ENCODE peak calls at places on chromosomes 12 and 14, in four cellular contexts. One of them, this sample, is unnamed.

GRCh38 chr14:98198385-98198784 is 1073.6 kb downstream of the BCL11B start:
- DNase-seq in body of pancreas: peak; percentile 19
- DNase-seq in upper lobe of right lung: no peak
- DNase-seq in neural progenitor cell: no peak
- DNase-seq in this sample: peak; percentile 34

GRCh38 chr12:110543252-110543959 is 39.7 kb downstream of the PPTC7 start:
- DNase-seq in body of pancreas: peak; percentile 94
- DNase-seq in upper lobe of right lung: peak; percentile 83
- DNase-seq in neural progenitor cell: no peak
- DNase-seq in this sample: no peak

GRCh38 chr14:61076531-61076930 is 95.5 kb downstream of the SLC38A6 start:
- DNase-seq in body of pancreas: no peak
- DNase-seq in neural progenitor cell: no peak
- DNase-seq in upper lobe of right lung: no peak
- DNase-seq in this sample: no peak

GRCh38 chr12:68070957-68071356 is 81.7 kb downstream of the IFNG-AS1 start:
- DNase-seq in upper lobe of right lung: no peak
- DNase-seq in neural progenitor cell: no peak
- DNase-seq in body of pancreas: no peak
- DNase-seq in this sample: no peak

GRCh38 chr14:103696466-103697071 is 18.7 kb downstream of the XRCC3 start:
- DNase-seq in upper lobe of right lung: peak; percentile 51
- DNase-seq in neural progenitor cell: no peak
- DNase-seq in body of pancreas: no peak
- DNase-seq in this sample: no peak

GRCh38 chr14:34582117-34582680 is 42.7 kb upstream of the EAPP start:
- DNase-seq in neural progenitor cell: no peak
- DNase-seq in body of pancreas: no peak
- DNase-seq in upper lobe of right lung: peak; percentile 30
- DNase-seq in this sample: no peak

GRCh38 chr14:20692111-20692751 is 3.7 kb downstream of the ANG start:
- DNase-seq in body of pancreas: no peak
- DNase-seq in upper lobe of right lung: no peak
- DNase-seq in neural progenitor cell: no peak
- DNase-seq in this sample: no peak

GRCh38 chr12:38124247-38125012 is 192.1 kb upstream of the ALG10B start:
- DNase-seq in body of pancreas: peak; percentile 69
- DNase-seq in neural progenitor cell: no peak
- DNase-seq in upper lobe of right lung: no peak
- DNase-seq in this sample: no peak

GRCh38 chr12:132453361-132454133 is 36.4 kb upstream of the FBRSL1 start:
- DNase-seq in upper lobe of right lung: no peak
- DNase-seq in body of pancreas: no peak
- DNase-seq in neural progenitor cell: peak; percentile 47
- DNase-seq in this sample: no peak

GRCh38 chr12:79016181-79016580 is 151.6 kb downstream of the SYT1 start:
- DNase-seq in body of pancreas: no peak
- DNase-seq in neural progenitor cell: no peak
- DNase-seq in upper lobe of right lung: no peak
- DNase-seq in this sample: no peak

GRCh38 chr12:65655074-65655493 is 169.2 kb upstream of the HMGA2 start:
- DNase-seq in neural progenitor cell: no peak
- DNase-seq in upper lobe of right lung: no peak
- DNase-seq in body of pancreas: no peak
- DNase-seq in this sample: no peak

GRCh38 chr12:71780207-71780822 is 25.7 kb downstream of the RAB21 start:
- DNase-seq in body of pancreas: peak; percentile 60
- DNase-seq in upper lobe of right lung: no peak
- DNase-seq in neural progenitor cell: peak; percentile 40
- DNase-seq in this sample: no peak

GRCh38 chr12:103350116-103350515 is 145.7 kb downstream of the C12orf42 start:
- DNase-seq in neural progenitor cell: no peak
- DNase-seq in body of pancreas: no peak
- DNase-seq in upper lobe of right lung: no peak
- DNase-seq in this sample: no peak

GRCh38 chr12:113900711-113901110 is 65.4 kb downstream of the RBM19 start:
- DNase-seq in body of pancreas: no peak
- DNase-seq in upper lobe of right lung: no peak
- DNase-seq in neural progenitor cell: no peak
- DNase-seq in this sample: no peak

GRCh38 chr12:115257791-115258190 is 573.8 kb upstream of the TBX3 start:
- DNase-seq in upper lobe of right lung: no peak
- DNase-seq in body of pancreas: no peak
- DNase-seq in neural progenitor cell: no peak
- DNase-seq in this sample: no peak

GRCh38 chr14:67575684-67576083 is 24.4 kb downstream of the PIGH start:
- DNase-seq in upper lobe of right lung: peak; percentile 64
- DNase-seq in neural progenitor cell: no peak
- DNase-seq in body of pancreas: no peak
- DNase-seq in this sample: no peak

GRCh38 chr14:44962573-44963528 is 861 bp downstream of the TOGARAM1 start:
- DNase-seq in neural progenitor cell: peak; percentile 66
- DNase-seq in upper lobe of right lung: peak; percentile 74
- DNase-seq in body of pancreas: peak; percentile 59
- DNase-seq in this sample: no peak

GRCh38 chr12:52730793-52731192 is 27.5 kb upstream of the KRT77 start:
- DNase-seq in upper lobe of right lung: no peak
- DNase-seq in body of pancreas: no peak
- DNase-seq in neural progenitor cell: no peak
- DNase-seq in this sample: no peak

GRCh38 chr12:65123435-65124063 is 2.4 kb upstream of the WIF1 start:
- DNase-seq in body of pancreas: no peak
- DNase-seq in neural progenitor cell: peak; percentile 69
- DNase-seq in upper lobe of right lung: no peak
- DNase-seq in this sample: no peak

GRCh38 chr14:37711499-37712475 is 116.4 kb downstream of the TTC6 start:
- DNase-seq in neural progenitor cell: no peak
- DNase-seq in upper lobe of right lung: no peak
- DNase-seq in body of pancreas: no peak
- DNase-seq in this sample: no peak

GRCh38 chr14:37707716-37708115 is 112.3 kb downstream of the TTC6 start:
- DNase-seq in upper lobe of right lung: no peak
- DNase-seq in neural progenitor cell: no peak
- DNase-seq in body of pancreas: no peak
- DNase-seq in this sample: no peak

GRCh38 chr14:37708481-37708880 is 113.1 kb downstream of the TTC6 start:
- DNase-seq in body of pancreas: no peak
- DNase-seq in neural progenitor cell: no peak
- DNase-seq in upper lobe of right lung: no peak
- DNase-seq in this sample: no peak

GRCh38 chr14:37712976-37713431 is 117.6 kb downstream of the TTC6 start:
- DNase-seq in neural progenitor cell: no peak
- DNase-seq in body of pancreas: no peak
- DNase-seq in upper lobe of right lung: no peak
- DNase-seq in this sample: no peak

GRCh38 chr14:37709419-37710195 is 114.2 kb downstream of the TTC6 start:
- DNase-seq in neural progenitor cell: no peak
- DNase-seq in upper lobe of right lung: no peak
- DNase-seq in body of pancreas: no peak
- DNase-seq in this sample: no peak
- TF ChIP-seq CTCF in neural progenitor cell: peak; percentile 61
- TF ChIP-seq CTCF in upper lobe of right lung: peak; percentile 34
- TF ChIP-seq CTCF in body of pancreas: no peak
- TF ChIP-seq CTCF in this sample: no peak

GRCh38 chr14:104968541-104969401 is 9.4 kb downstream of the AHNAK2 start:
- DNase-seq in upper lobe of right lung: no peak
- DNase-seq in neural progenitor cell: peak; percentile 37
- DNase-seq in body of pancreas: no peak
- DNase-seq in this sample: no peak
- TF ChIP-seq CTCF in upper lobe of right lung: peak; percentile 16
- TF ChIP-seq CTCF in neural progenitor cell: no peak
- TF ChIP-seq CTCF in body of pancreas: no peak
- TF ChIP-seq CTCF in this sample: no peak

GRCh38 chr14:79587875-79588274 is 623.4 kb downstream of the DIO2 start:
- DNase-seq in neural progenitor cell: no peak
- DNase-seq in body of pancreas: no peak
- DNase-seq in upper lobe of right lung: no peak
- DNase-seq in this sample: no peak

GRCh38 chr14:79584679-79585078 is 626.6 kb downstream of the DIO2 start:
- DNase-seq in upper lobe of right lung: no peak
- DNase-seq in body of pancreas: peak; percentile 9
- DNase-seq in neural progenitor cell: no peak
- DNase-seq in this sample: no peak

GRCh38 chr14:79585845-79586244 is 625.5 kb downstream of the DIO2 start:
- DNase-seq in upper lobe of right lung: no peak
- DNase-seq in body of pancreas: no peak
- DNase-seq in neural progenitor cell: no peak
- DNase-seq in this sample: no peak

GRCh38 chr14:79586401-79586800 is 624.9 kb downstream of the DIO2 start:
- DNase-seq in neural progenitor cell: no peak
- DNase-seq in upper lobe of right lung: peak; percentile 76
- DNase-seq in body of pancreas: peak; percentile 37
- DNase-seq in this sample: no peak

GRCh38 chr14:79587194-79587593 is 624.1 kb downstream of the DIO2 start:
- DNase-seq in neural progenitor cell: no peak
- DNase-seq in body of pancreas: no peak
- DNase-seq in upper lobe of right lung: no peak
- DNase-seq in this sample: no peak
- TF ChIP-seq CTCF in neural progenitor cell: no peak
- TF ChIP-seq CTCF in body of pancreas: no peak
- TF ChIP-seq CTCF in upper lobe of right lung: no peak
- TF ChIP-seq CTCF in this sample: no peak

GRCh38 chr12:121318121-121318520 is 21.6 kb upstream of the CAMKK2 start:
- DNase-seq in neural progenitor cell: no peak
- DNase-seq in body of pancreas: no peak
- DNase-seq in upper lobe of right lung: no peak
- DNase-seq in this sample: no peak
- TF ChIP-seq CTCF in neural progenitor cell: no peak
- TF ChIP-seq CTCF in body of pancreas: no peak
- TF ChIP-seq CTCF in upper lobe of right lung: no peak
- TF ChIP-seq CTCF in this sample: no peak

GRCh38 chr12:124720019-124720686 is 143.5 kb downstream of the SCARB1 start:
- DNase-seq in neural progenitor cell: no peak
- DNase-seq in upper lobe of right lung: no peak
- DNase-seq in body of pancreas: no peak
- DNase-seq in this sample: no peak
- TF ChIP-seq CTCF in neural progenitor cell: no peak
- TF ChIP-seq CTCF in upper lobe of right lung: peak; percentile 19
- TF ChIP-seq CTCF in body of pancreas: no peak
- TF ChIP-seq CTCF in this sample: no peak

DNA sequence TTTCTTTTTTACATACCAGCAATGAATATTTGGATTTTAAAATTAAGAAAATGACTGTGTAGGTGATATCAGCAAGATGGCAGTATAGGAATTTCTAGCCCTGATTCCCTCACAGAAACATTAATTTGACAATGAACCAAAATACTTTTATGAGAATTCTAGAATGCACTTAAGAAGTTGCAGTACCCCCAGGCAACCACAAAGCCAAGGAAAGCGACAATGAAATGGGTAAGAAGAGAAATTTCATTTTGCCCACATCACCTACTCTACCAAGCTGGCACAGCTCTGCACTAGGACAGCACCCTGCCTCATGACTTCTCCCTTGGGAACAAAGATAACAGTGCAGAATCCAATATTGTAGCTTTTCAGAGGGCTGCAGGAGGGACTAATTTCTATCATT is 6.6 kb downstream of the OR9K2 start:
- DNase-seq in body of pancreas: no peak
- DNase-seq in neural progenitor cell: no peak
- DNase-seq in upper lobe of right lung: no peak
- DNase-seq in this sample: no peak
- TF ChIP-seq CTCF in body of pancreas: no peak
- TF ChIP-seq CTCF in neural progenitor cell: peak; percentile 24
- TF ChIP-seq CTCF in upper lobe of right lung: no peak
- TF ChIP-seq CTCF in this sample: no peak

GRCh38 chr12:102026728-102027127 is 35.1 kb downstream of the WASHC3 start:
- DNase-seq in neural progenitor cell: peak; percentile 11
- DNase-seq in body of pancreas: no peak
- DNase-seq in upper lobe of right lung: no peak
- DNase-seq in this sample: no peak
- TF ChIP-seq CTCF in neural progenitor cell: peak; percentile 35
- TF ChIP-seq CTCF in body of pancreas: no peak
- TF ChIP-seq CTCF in upper lobe of right lung: no peak
- TF ChIP-seq CTCF in this sample: no peak

GRCh38 chr12:1914116-1914911 is 4.1 kb downstream of the CACNA2D4 start:
- DNase-seq in body of pancreas: no peak
- DNase-seq in neural progenitor cell: no peak
- DNase-seq in upper lobe of right lung: no peak
- DNase-seq in this sample: no peak
- TF ChIP-seq CTCF in body of pancreas: no peak
- TF ChIP-seq CTCF in neural progenitor cell: no peak
- TF ChIP-seq CTCF in upper lobe of right lung: no peak
- TF ChIP-seq CTCF in this sample: no peak

GRCh38 chr12:3542156-3542555 is 51.2 kb downstream of the PRMT8 start:
- DNase-seq in body of pancreas: no peak
- DNase-seq in neural progenitor cell: no peak
- DNase-seq in upper lobe of right lung: no peak
- DNase-seq in this sample: no peak
- TF ChIP-seq CTCF in body of pancreas: no peak
- TF ChIP-seq CTCF in neural progenitor cell: no peak
- TF ChIP-seq CTCF in upper lobe of right lung: no peak
- TF ChIP-seq CTCF in this sample: no peak

DNA sequence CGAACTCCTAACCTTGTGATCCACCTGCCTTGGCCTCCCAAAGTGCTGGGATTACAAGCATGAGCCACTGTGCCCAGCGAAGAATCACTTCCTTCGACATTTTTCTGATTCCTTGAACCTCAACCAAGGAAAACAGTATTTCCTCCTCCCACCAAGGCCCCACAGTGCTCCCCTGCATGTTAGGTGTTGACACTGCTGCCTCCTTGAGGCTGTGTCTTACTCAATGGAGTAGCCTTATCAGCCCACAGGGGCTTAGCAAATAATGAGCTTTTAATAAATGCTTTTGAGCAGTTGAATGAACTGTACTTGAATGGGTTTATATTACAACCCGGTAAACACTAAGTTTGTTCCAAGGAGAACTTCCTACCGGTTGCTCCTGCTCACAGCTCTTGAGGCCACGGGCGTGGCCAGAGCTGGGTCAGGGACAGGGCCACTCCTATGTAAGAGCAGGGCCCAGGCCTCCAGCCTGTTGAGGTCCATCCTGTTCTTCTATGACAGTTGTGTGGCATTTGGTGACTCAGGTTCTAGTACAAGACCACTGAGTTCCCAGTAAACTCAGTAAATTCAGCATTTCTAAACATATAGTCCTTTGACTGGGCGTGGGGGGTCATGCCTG is 36.8 kb upstream of the TUBA1A start:
- DNase-seq in neural progenitor cell: no peak
- DNase-seq in upper lobe of right lung: peak; percentile 86
- DNase-seq in body of pancreas: no peak
- DNase-seq in this sample: no peak
- TF ChIP-seq CTCF in neural progenitor cell: peak; percentile 23
- TF ChIP-seq CTCF in upper lobe of right lung: peak; percentile 14
- TF ChIP-seq CTCF in body of pancreas: no peak
- TF ChIP-seq CTCF in this sample: no peak

This sample was measured in natural killer cell.